ENCODE peak calls at places on chromosomes 3 and 15, in nine cellular contexts. One of them, this sample, is unnamed.

GRCh38 chr3:194841515-194841841 is 155.8 kb downstream of the FAM43A start:
- DNase-seq in GM23338: no peak
- DNase-seq in dorsolateral prefrontal cortex: no peak
- DNase-seq in AG09309: no peak
- DNase-seq in astrocyte of the spinal cord: no peak
- DNase-seq in tibial nerve: no peak
- DNase-seq in mucosa of descending colon: no peak
- DNase-seq in Peyer's patch: no peak
- DNase-seq in AG10803: no peak
- DNase-seq in this sample: no peak

GRCh38 chr3:175186511-175186910 is 327.4 kb downstream of the NAALADL2 start:
- DNase-seq in Peyer's patch: no peak
- DNase-seq in tibial nerve: no peak
- DNase-seq in mucosa of descending colon: no peak
- DNase-seq in AG09309: no peak
- DNase-seq in dorsolateral prefrontal cortex: no peak
- DNase-seq in GM23338: no peak
- DNase-seq in astrocyte of the spinal cord: peak
- DNase-seq in AG10803: no peak
- DNase-seq in this sample: no peak

GRCh38 chr3:54599741-54600140 is 328.1 kb downstream of the LRTM1 start:
- DNase-seq in dorsolateral prefrontal cortex: peak
- DNase-seq in GM23338: no peak
- DNase-seq in tibial nerve: no peak
- DNase-seq in mucosa of descending colon: no peak
- DNase-seq in AG09309: no peak
- DNase-seq in Peyer's patch: no peak
- DNase-seq in astrocyte of the spinal cord: no peak
- DNase-seq in AG10803: no peak
- DNase-seq in this sample: no peak

GRCh38 chr15:32718082-32718821 is 448 bp downstream of the GREM1 start:
- DNase-seq in astrocyte of the spinal cord: peak
- DNase-seq in GM23338: peak
- DNase-seq in tibial nerve: no peak
- DNase-seq in AG10803: no peak
- DNase-seq in mucosa of descending colon: peak
- DNase-seq in Peyer's patch: no peak
- DNase-seq in AG09309: no peak
- DNase-seq in dorsolateral prefrontal cortex: no peak
- DNase-seq in this sample: no peak

GRCh38 chr15:47374222-47374621 is 343.1 kb upstream of the SEMA6D start:
- DNase-seq in AG09309: no peak
- DNase-seq in Peyer's patch: no peak
- DNase-seq in dorsolateral prefrontal cortex: no peak
- DNase-seq in AG10803: peak
- DNase-seq in astrocyte of the spinal cord: no peak
- DNase-seq in GM23338: peak
- DNase-seq in tibial nerve: no peak
- DNase-seq in mucosa of descending colon: no peak
- DNase-seq in this sample: no peak

GRCh38 chr15:61974759-61975158 is 85.5 kb downstream of the VPS13C start:
- DNase-seq in dorsolateral prefrontal cortex: no peak
- DNase-seq in GM23338: no peak
- DNase-seq in mucosa of descending colon: no peak
- DNase-seq in astrocyte of the spinal cord: no peak
- DNase-seq in Peyer's patch: no peak
- DNase-seq in tibial nerve: no peak
- DNase-seq in AG10803: no peak
- DNase-seq in AG09309: peak
- DNase-seq in this sample: no peak

GRCh38 chr15:79472446-79472845 is 40.3 kb downstream of the MINAR1 start:
- DNase-seq in AG09309: no peak
- DNase-seq in astrocyte of the spinal cord: no peak
- DNase-seq in tibial nerve: no peak
- DNase-seq in dorsolateral prefrontal cortex: no peak
- DNase-seq in Peyer's patch: no peak
- DNase-seq in mucosa of descending colon: no peak
- DNase-seq in AG10803: peak
- DNase-seq in GM23338: no peak
- DNase-seq in this sample: no peak

GRCh38 chr3:158809642-158810041 is 7.8 kb downstream of the MFSD1 start:
- DNase-seq in Peyer's patch: no peak
- DNase-seq in AG09309: no peak
- DNase-seq in astrocyte of the spinal cord: no peak
- DNase-seq in GM23338: no peak
- DNase-seq in tibial nerve: no peak
- DNase-seq in dorsolateral prefrontal cortex: no peak
- DNase-seq in AG10803: no peak
- DNase-seq in mucosa of descending colon: no peak
- DNase-seq in this sample: no peak

GRCh38 chr3:102237181-102237580 is 197.6 kb upstream of the ZPLD1 start:
- DNase-seq in mucosa of descending colon: peak
- DNase-seq in AG09309: no peak
- DNase-seq in tibial nerve: no peak
- DNase-seq in Peyer's patch: no peak
- DNase-seq in GM23338: no peak
- DNase-seq in astrocyte of the spinal cord: no peak
- DNase-seq in dorsolateral prefrontal cortex: no peak
- DNase-seq in AG10803: no peak
- DNase-seq in this sample: no peak

DNA sequence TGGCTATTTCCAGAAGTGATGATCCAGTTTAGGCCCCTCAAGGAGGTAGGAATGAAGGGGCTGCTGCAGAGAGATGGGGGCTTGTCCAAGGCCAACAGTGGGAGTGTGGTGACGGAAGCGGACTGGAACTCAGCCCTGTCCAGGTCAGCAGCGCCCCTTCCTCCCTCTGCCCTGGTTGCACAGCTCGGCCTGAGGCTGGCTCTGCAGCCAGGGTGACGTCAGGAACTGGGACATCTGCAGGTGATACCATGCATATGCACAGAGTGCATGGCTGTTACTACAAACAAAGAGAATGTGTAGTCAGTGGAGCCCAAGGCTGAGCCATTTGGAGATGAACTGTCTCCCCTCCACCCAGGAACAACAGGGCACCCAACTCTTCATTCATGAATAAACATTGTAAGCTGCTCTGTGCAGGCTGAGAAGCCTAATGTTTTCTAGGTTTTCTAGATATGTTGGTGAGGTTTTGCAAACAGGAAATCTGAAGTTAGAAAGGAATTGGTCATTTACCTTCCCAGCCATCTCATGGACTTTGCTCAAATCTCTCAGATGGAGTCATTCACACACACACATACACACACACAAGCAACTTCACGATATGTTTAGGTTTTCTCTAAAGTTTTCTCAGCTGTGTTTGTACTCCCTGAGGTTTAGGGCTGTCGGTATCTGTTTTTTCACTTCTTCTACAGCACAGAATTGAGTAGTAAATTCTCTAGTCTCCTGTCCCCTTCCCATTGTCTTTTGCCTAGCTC is 117.2 kb downstream of the TLE3 start:
- DNase-seq in tibial nerve: no peak
- DNase-seq in astrocyte of the spinal cord: no peak
- DNase-seq in GM23338: no peak
- DNase-seq in mucosa of descending colon: no peak
- DNase-seq in Peyer's patch: peak
- DNase-seq in AG10803: no peak
- DNase-seq in AG09309: no peak
- DNase-seq in dorsolateral prefrontal cortex: no peak
- DNase-seq in this sample: no peak
- H3K4me3 ChIP-seq in tibial nerve: no peak
- H3K4me3 ChIP-seq in astrocyte of the spinal cord: no peak
- H3K4me3 ChIP-seq in GM23338: no peak
- H3K4me3 ChIP-seq in mucosa of descending colon: no peak
- H3K4me3 ChIP-seq in Peyer's patch: no peak
- H3K4me3 ChIP-seq in AG10803: no peak
- H3K4me3 ChIP-seq in AG09309: no peak
- H3K4me3 ChIP-seq in dorsolateral prefrontal cortex: no peak
- H3K4me3 ChIP-seq in this sample: no peak

DNA sequence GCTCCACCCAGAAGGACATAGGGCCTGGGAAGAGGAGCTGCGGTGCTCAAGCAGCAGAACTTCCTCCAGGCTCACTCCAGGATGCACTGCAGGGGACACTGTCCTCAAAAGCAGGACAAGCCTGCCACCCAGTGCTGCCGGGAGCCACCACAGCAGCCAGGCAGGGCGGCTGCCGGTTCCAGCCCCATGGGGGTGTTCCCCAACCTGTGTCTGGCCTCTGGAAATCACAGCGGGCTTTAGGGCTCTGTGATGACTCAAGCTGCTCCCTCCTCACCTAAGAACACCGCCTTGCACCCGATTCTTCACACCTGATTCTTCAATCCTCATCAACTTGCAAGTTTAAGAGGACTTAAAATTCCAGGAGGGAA is 71.9 kb upstream of the SLC6A11 start:
- DNase-seq in Peyer's patch: no peak
- DNase-seq in dorsolateral prefrontal cortex: peak
- DNase-seq in AG10803: no peak
- DNase-seq in mucosa of descending colon: no peak
- DNase-seq in astrocyte of the spinal cord: no peak
- DNase-seq in AG09309: no peak
- DNase-seq in GM23338: peak
- DNase-seq in tibial nerve: no peak
- DNase-seq in this sample: no peak
- TF ChIP-seq CTCF in Peyer's patch: no peak
- TF ChIP-seq CTCF in dorsolateral prefrontal cortex: peak
- TF ChIP-seq CTCF in AG10803: no peak
- TF ChIP-seq CTCF in mucosa of descending colon: no peak
- TF ChIP-seq CTCF in astrocyte of the spinal cord: peak
- TF ChIP-seq CTCF in AG09309: peak
- TF ChIP-seq CTCF in GM23338: peak
- TF ChIP-seq CTCF in tibial nerve: no peak
- TF ChIP-seq CTCF in this sample: no peak

GRCh38 chr3:39384665-39385000 is 1.5 kb downstream of the SLC25A38 start:
- DNase-seq in GM23338: no peak
- DNase-seq in Peyer's patch: no peak
- DNase-seq in AG10803: no peak
- DNase-seq in dorsolateral prefrontal cortex: no peak
- DNase-seq in mucosa of descending colon: no peak
- DNase-seq in AG09309: no peak
- DNase-seq in astrocyte of the spinal cord: no peak
- DNase-seq in tibial nerve: no peak
- DNase-seq in this sample: no peak

GRCh38 chr3:39387411-39387975 is 4.3 kb downstream of the SLC25A38 start:
- DNase-seq in astrocyte of the spinal cord: no peak
- DNase-seq in dorsolateral prefrontal cortex: no peak
- DNase-seq in Peyer's patch: no peak
- DNase-seq in GM23338: no peak
- DNase-seq in tibial nerve: no peak
- DNase-seq in mucosa of descending colon: no peak
- DNase-seq in AG09309: no peak
- DNase-seq in AG10803: no peak
- DNase-seq in this sample: no peak

GRCh38 chr3:39383913-39384664 is 919 bp downstream of the SLC25A38 start:
- DNase-seq in dorsolateral prefrontal cortex: peak
- DNase-seq in tibial nerve: peak
- DNase-seq in astrocyte of the spinal cord: peak
- DNase-seq in mucosa of descending colon: peak
- DNase-seq in AG09309: peak
- DNase-seq in GM23338: peak
- DNase-seq in AG10803: peak
- DNase-seq in Peyer's patch: peak
- DNase-seq in this sample: peak

GRCh38 chr3:39385456-39386098 is 2.4 kb downstream of the SLC25A38 start:
- DNase-seq in dorsolateral prefrontal cortex: no peak
- DNase-seq in mucosa of descending colon: no peak
- DNase-seq in AG09309: no peak
- DNase-seq in Peyer's patch: no peak
- DNase-seq in astrocyte of the spinal cord: no peak
- DNase-seq in tibial nerve: no peak
- DNase-seq in GM23338: no peak
- DNase-seq in AG10803: no peak
- DNase-seq in this sample: no peak

GRCh38 chr3:39386331-39386730 is 3.2 kb downstream of the SLC25A38 start:
- DNase-seq in Peyer's patch: no peak
- DNase-seq in tibial nerve: no peak
- DNase-seq in AG10803: no peak
- DNase-seq in dorsolateral prefrontal cortex: no peak
- DNase-seq in mucosa of descending colon: no peak
- DNase-seq in GM23338: no peak
- DNase-seq in AG09309: no peak
- DNase-seq in astrocyte of the spinal cord: no peak
- DNase-seq in this sample: no peak
- H3K4me3 ChIP-seq in Peyer's patch: no peak
- H3K4me3 ChIP-seq in tibial nerve: no peak
- H3K4me3 ChIP-seq in AG10803: no peak
- H3K4me3 ChIP-seq in dorsolateral prefrontal cortex: no peak
- H3K4me3 ChIP-seq in mucosa of descending colon: no peak
- H3K4me3 ChIP-seq in GM23338: no peak
- H3K4me3 ChIP-seq in AG09309: no peak
- H3K4me3 ChIP-seq in astrocyte of the spinal cord: no peak
- H3K4me3 ChIP-seq in this sample: no peak

GRCh38 chr3:9933561-9934234 is at the start of gene CRELD1:
- DNase-seq in Peyer's patch: peak
- DNase-seq in GM23338: peak
- DNase-seq in AG09309: no peak
- DNase-seq in mucosa of descending colon: peak
- DNase-seq in AG10803: peak
- DNase-seq in astrocyte of the spinal cord: peak
- DNase-seq in tibial nerve: peak
- DNase-seq in dorsolateral prefrontal cortex: peak
- DNase-seq in this sample: peak

GRCh38 chr3:9934993-9935392 is 1.4 kb downstream of the CRELD1 start:
- DNase-seq in Peyer's patch: no peak
- DNase-seq in tibial nerve: no peak
- DNase-seq in astrocyte of the spinal cord: no peak
- DNase-seq in GM23338: no peak
- DNase-seq in AG10803: no peak
- DNase-seq in AG09309: no peak
- DNase-seq in dorsolateral prefrontal cortex: no peak
- DNase-seq in mucosa of descending colon: no peak
- DNase-seq in this sample: no peak

GRCh38 chr3:9932843-9933560 is 632 bp upstream of the CRELD1 start:
- DNase-seq in tibial nerve: peak
- DNase-seq in astrocyte of the spinal cord: peak
- DNase-seq in mucosa of descending colon: peak
- DNase-seq in AG10803: peak
- DNase-seq in AG09309: no peak
- DNase-seq in dorsolateral prefrontal cortex: peak
- DNase-seq in Peyer's patch: peak
- DNase-seq in GM23338: peak
- DNase-seq in this sample: peak

GRCh38 chr3:9935966-9936365 is 2.3 kb downstream of the CRELD1 start:
- DNase-seq in astrocyte of the spinal cord: no peak
- DNase-seq in tibial nerve: no peak
- DNase-seq in dorsolateral prefrontal cortex: no peak
- DNase-seq in AG09309: no peak
- DNase-seq in mucosa of descending colon: no peak
- DNase-seq in GM23338: no peak
- DNase-seq in AG10803: no peak
- DNase-seq in Peyer's patch: no peak
- DNase-seq in this sample: no peak

DNA sequence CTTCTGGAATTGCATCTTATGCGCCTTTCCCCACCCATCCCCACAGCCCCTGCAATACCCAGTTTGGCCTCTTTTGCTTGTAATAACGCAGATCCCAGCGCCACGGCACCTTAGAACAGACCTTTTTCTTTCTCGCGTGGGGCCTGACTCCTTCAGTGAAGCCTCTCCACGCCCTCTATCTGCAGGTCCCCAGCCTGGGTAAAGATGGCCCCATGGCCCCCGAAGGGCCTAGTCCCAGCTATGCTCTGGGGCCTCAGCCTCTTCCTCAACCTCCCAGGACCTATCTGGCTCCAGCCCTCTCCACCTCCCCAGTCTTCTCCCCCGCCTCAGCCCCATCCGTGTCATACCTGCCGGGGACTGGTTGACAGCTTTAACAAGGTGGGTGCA is 594 bp downstream of the CRELD1 start:
- DNase-seq in astrocyte of the spinal cord: no peak
- DNase-seq in tibial nerve: no peak
- DNase-seq in GM23338: peak
- DNase-seq in Peyer's patch: peak
- DNase-seq in AG09309: no peak
- DNase-seq in dorsolateral prefrontal cortex: no peak
- DNase-seq in mucosa of descending colon: peak
- DNase-seq in AG10803: no peak
- DNase-seq in this sample: no peak
- TF ChIP-seq CTCF in astrocyte of the spinal cord: peak
- TF ChIP-seq CTCF in tibial nerve: no peak
- TF ChIP-seq CTCF in GM23338: no peak
- TF ChIP-seq CTCF in Peyer's patch: no peak
- TF ChIP-seq CTCF in AG09309: peak
- TF ChIP-seq CTCF in dorsolateral prefrontal cortex: peak
- TF ChIP-seq CTCF in mucosa of descending colon: no peak
- TF ChIP-seq CTCF in AG10803: peak
- TF ChIP-seq CTCF in this sample: peak